ENCODE peak calls at places on chromosome 1, in four cellular contexts. One of them, this sample, is unnamed.

GRCh38 chr1:219528633-219529032 is 84.3 kb downstream of the ZC3H11B start:
- DNase-seq in GM19239: no peak
- DNase-seq in fibroblast of lung: no peak
- DNase-seq in stimulated activated CD8-positive, alpha-beta memory T cell treated with anti-CD3 and anti-CD28 coated beads, Interleukin-15, amount 100 ng/mL, for 48 hours: no peak
- DNase-seq in this sample: no peak

GRCh38 chr1:19765623-19766022 is 34.1 kb downstream of the TMCO4 start:
- DNase-seq in stimulated activated CD8-positive, alpha-beta memory T cell treated with anti-CD3 and anti-CD28 coated beads, Interleukin-15, amount 100 ng/mL, for 48 hours: peak; percentile 34
- DNase-seq in GM19239: no peak
- DNase-seq in fibroblast of lung: peak; percentile 78
- DNase-seq in this sample: no peak

GRCh38 chr1:162443906-162444305 is 32.0 kb upstream of the SH2D1B start:
- DNase-seq in GM19239: no peak
- DNase-seq in stimulated activated CD8-positive, alpha-beta memory T cell treated with anti-CD3 and anti-CD28 coated beads, Interleukin-15, amount 100 ng/mL, for 48 hours: no peak
- DNase-seq in fibroblast of lung: no peak
- DNase-seq in this sample: no peak

GRCh38 chr1:44423706-44424546 is 18.9 kb downstream of the RNF220 start:
- DNase-seq in fibroblast of lung: peak; percentile 51
- DNase-seq in GM19239: no peak
- DNase-seq in stimulated activated CD8-positive, alpha-beta memory T cell treated with anti-CD3 and anti-CD28 coated beads, Interleukin-15, amount 100 ng/mL, for 48 hours: no peak
- DNase-seq in this sample: no peak

GRCh38 chr1:94739521-94740061 is 80.6 kb upstream of the SLC44A3 start:
- DNase-seq in fibroblast of lung: peak; percentile 99
- DNase-seq in stimulated activated CD8-positive, alpha-beta memory T cell treated with anti-CD3 and anti-CD28 coated beads, Interleukin-15, amount 100 ng/mL, for 48 hours: no peak
- DNase-seq in GM19239: no peak
- DNase-seq in this sample: no peak

GRCh38 chr1:46580140-46580903 is 23.7 kb downstream of the MKNK1 start:
- DNase-seq in fibroblast of lung: no peak
- DNase-seq in stimulated activated CD8-positive, alpha-beta memory T cell treated with anti-CD3 and anti-CD28 coated beads, Interleukin-15, amount 100 ng/mL, for 48 hours: no peak
- DNase-seq in GM19239: no peak
- DNase-seq in this sample: no peak

GRCh38 chr1:114986286-114986685 is 43.3 kb upstream of the TSHB start:
- DNase-seq in GM19239: no peak
- DNase-seq in stimulated activated CD8-positive, alpha-beta memory T cell treated with anti-CD3 and anti-CD28 coated beads, Interleukin-15, amount 100 ng/mL, for 48 hours: no peak
- DNase-seq in fibroblast of lung: no peak
- DNase-seq in this sample: no peak

GRCh38 chr1:8182034-8182761 is 135.7 kb upstream of the SLC45A1 start:
- DNase-seq in fibroblast of lung: peak; percentile 80
- DNase-seq in stimulated activated CD8-positive, alpha-beta memory T cell treated with anti-CD3 and anti-CD28 coated beads, Interleukin-15, amount 100 ng/mL, for 48 hours: no peak
- DNase-seq in GM19239: no peak
- DNase-seq in this sample: no peak

GRCh38 chr1:107793896-107794440 is 171.0 kb downstream of the VAV3 start:
- DNase-seq in stimulated activated CD8-positive, alpha-beta memory T cell treated with anti-CD3 and anti-CD28 coated beads, Interleukin-15, amount 100 ng/mL, for 48 hours: no peak
- DNase-seq in GM19239: no peak
- DNase-seq in fibroblast of lung: no peak
- DNase-seq in this sample: no peak

GRCh38 chr1:110188116-110188618 is 21.9 kb upstream of the KCNC4 start:
- DNase-seq in GM19239: no peak
- DNase-seq in stimulated activated CD8-positive, alpha-beta memory T cell treated with anti-CD3 and anti-CD28 coated beads, Interleukin-15, amount 100 ng/mL, for 48 hours: no peak
- DNase-seq in fibroblast of lung: no peak
- DNase-seq in this sample: no peak

GRCh38 chr1:102472524-102472923 is 475.8 kb upstream of the OLFM3 start:
- DNase-seq in fibroblast of lung: no peak
- DNase-seq in GM19239: no peak
- DNase-seq in stimulated activated CD8-positive, alpha-beta memory T cell treated with anti-CD3 and anti-CD28 coated beads, Interleukin-15, amount 100 ng/mL, for 48 hours: no peak
- DNase-seq in this sample: no peak

GRCh38 chr1:62682531-62682930 is 5.7 kb downstream of the DOCK7 start:
- DNase-seq in stimulated activated CD8-positive, alpha-beta memory T cell treated with anti-CD3 and anti-CD28 coated beads, Interleukin-15, amount 100 ng/mL, for 48 hours: no peak
- DNase-seq in fibroblast of lung: no peak
- DNase-seq in GM19239: no peak
- DNase-seq in this sample: no peak

GRCh38 chr1:224784606-224785328 is 144.7 kb upstream of the DNAH14 start:
- DNase-seq in stimulated activated CD8-positive, alpha-beta memory T cell treated with anti-CD3 and anti-CD28 coated beads, Interleukin-15, amount 100 ng/mL, for 48 hours: no peak
- DNase-seq in GM19239: no peak
- DNase-seq in fibroblast of lung: peak; percentile 44
- DNase-seq in this sample: no peak

GRCh38 chr1:243568793-243569192 is 281.2 kb downstream of the AKT3 start:
- DNase-seq in GM19239: no peak
- DNase-seq in stimulated activated CD8-positive, alpha-beta memory T cell treated with anti-CD3 and anti-CD28 coated beads, Interleukin-15, amount 100 ng/mL, for 48 hours: no peak
- DNase-seq in fibroblast of lung: peak; percentile 81
- DNase-seq in this sample: no peak

GRCh38 chr1:154391086-154391770 is 13.9 kb upstream of the IL6R start:
- DNase-seq in stimulated activated CD8-positive, alpha-beta memory T cell treated with anti-CD3 and anti-CD28 coated beads, Interleukin-15, amount 100 ng/mL, for 48 hours: no peak
- DNase-seq in GM19239: no peak
- DNase-seq in fibroblast of lung: no peak
- DNase-seq in this sample: no peak

GRCh38 chr1:85330711-85331290 is 54.4 kb upstream of the BCL10 start:
- DNase-seq in stimulated activated CD8-positive, alpha-beta memory T cell treated with anti-CD3 and anti-CD28 coated beads, Interleukin-15, amount 100 ng/mL, for 48 hours: no peak
- DNase-seq in GM19239: no peak
- DNase-seq in fibroblast of lung: peak; percentile 94
- DNase-seq in this sample: no peak

GRCh38 chr1:241828576-241828975 is 19.4 kb upstream of the EXO1 start:
- DNase-seq in GM19239: no peak
- DNase-seq in fibroblast of lung: no peak
- DNase-seq in stimulated activated CD8-positive, alpha-beta memory T cell treated with anti-CD3 and anti-CD28 coated beads, Interleukin-15, amount 100 ng/mL, for 48 hours: no peak
- DNase-seq in this sample: no peak

GRCh38 chr1:197915797-197916686 is 1.1 kb upstream of the LHX9 start:
- DNase-seq in fibroblast of lung: peak; percentile 51
- DNase-seq in GM19239: no peak
- DNase-seq in stimulated activated CD8-positive, alpha-beta memory T cell treated with anti-CD3 and anti-CD28 coated beads, Interleukin-15, amount 100 ng/mL, for 48 hours: no peak
- DNase-seq in this sample: no peak

GRCh38 chr1:192476802-192477298 is 98.7 kb upstream of the RGS1 start:
- DNase-seq in fibroblast of lung: peak; percentile 90
- DNase-seq in GM19239: no peak
- DNase-seq in stimulated activated CD8-positive, alpha-beta memory T cell treated with anti-CD3 and anti-CD28 coated beads, Interleukin-15, amount 100 ng/mL, for 48 hours: peak; percentile 2
- DNase-seq in this sample: no peak

GRCh38 chr1:62905309-62905708 is 121.4 kb downstream of the ATG4C start:
- DNase-seq in GM19239: no peak
- DNase-seq in stimulated activated CD8-positive, alpha-beta memory T cell treated with anti-CD3 and anti-CD28 coated beads, Interleukin-15, amount 100 ng/mL, for 48 hours: no peak
- DNase-seq in fibroblast of lung: no peak
- DNase-seq in this sample: no peak

GRCh38 chr1:94156226-94156625 is 35.3 kb upstream of the ABCA4 start:
- DNase-seq in stimulated activated CD8-positive, alpha-beta memory T cell treated with anti-CD3 and anti-CD28 coated beads, Interleukin-15, amount 100 ng/mL, for 48 hours: no peak
- DNase-seq in fibroblast of lung: no peak
- DNase-seq in GM19239: no peak
- DNase-seq in this sample: no peak

GRCh38 chr1:88847618-88848017 is 43.7 kb downstream of the GTF2B start:
- DNase-seq in stimulated activated CD8-positive, alpha-beta memory T cell treated with anti-CD3 and anti-CD28 coated beads, Interleukin-15, amount 100 ng/mL, for 48 hours: no peak
- DNase-seq in GM19239: no peak
- DNase-seq in fibroblast of lung: no peak
- DNase-seq in this sample: peak; percentile 2

GRCh38 chr1:178465011-178465410 is 31.8 kb downstream of the CLEC20A start:
- DNase-seq in GM19239: no peak
- DNase-seq in stimulated activated CD8-positive, alpha-beta memory T cell treated with anti-CD3 and anti-CD28 coated beads, Interleukin-15, amount 100 ng/mL, for 48 hours: no peak
- DNase-seq in fibroblast of lung: peak; percentile 54
- DNase-seq in this sample: no peak

GRCh38 chr1:10901894-10902805 is 105.7 kb upstream of the CASZ1 start:
- DNase-seq in GM19239: no peak
- DNase-seq in fibroblast of lung: no peak
- DNase-seq in stimulated activated CD8-positive, alpha-beta memory T cell treated with anti-CD3 and anti-CD28 coated beads, Interleukin-15, amount 100 ng/mL, for 48 hours: no peak
- DNase-seq in this sample: no peak

GRCh38 chr1:115255154-115255553 is 82.9 kb downstream of the NGF start:
- DNase-seq in GM19239: no peak
- DNase-seq in fibroblast of lung: peak; percentile 36
- DNase-seq in stimulated activated CD8-positive, alpha-beta memory T cell treated with anti-CD3 and anti-CD28 coated beads, Interleukin-15, amount 100 ng/mL, for 48 hours: no peak
- DNase-seq in this sample: no peak

GRCh38 chr1:202568466-202569196 is 141.6 kb downstream of the SYT2 start:
- DNase-seq in stimulated activated CD8-positive, alpha-beta memory T cell treated with anti-CD3 and anti-CD28 coated beads, Interleukin-15, amount 100 ng/mL, for 48 hours: no peak
- DNase-seq in GM19239: no peak
- DNase-seq in fibroblast of lung: no peak
- DNase-seq in this sample: no peak

GRCh38 chr1:205326812-205327466 is 5.4 kb upstream of the NUAK2 start:
- DNase-seq in GM19239: no peak
- DNase-seq in stimulated activated CD8-positive, alpha-beta memory T cell treated with anti-CD3 and anti-CD28 coated beads, Interleukin-15, amount 100 ng/mL, for 48 hours: no peak
- DNase-seq in fibroblast of lung: no peak
- DNase-seq in this sample: no peak

GRCh38 chr1:63143482-63143881 is 178.9 kb upstream of the FOXD3 start:
- DNase-seq in fibroblast of lung: no peak
- DNase-seq in stimulated activated CD8-positive, alpha-beta memory T cell treated with anti-CD3 and anti-CD28 coated beads, Interleukin-15, amount 100 ng/mL, for 48 hours: no peak
- DNase-seq in GM19239: no peak
- DNase-seq in this sample: no peak

GRCh38 chr1:212611000-212611636 is 2.6 kb downstream of the ATF3 start:
- DNase-seq in stimulated activated CD8-positive, alpha-beta memory T cell treated with anti-CD3 and anti-CD28 coated beads, Interleukin-15, amount 100 ng/mL, for 48 hours: no peak
- DNase-seq in fibroblast of lung: no peak
- DNase-seq in GM19239: no peak
- DNase-seq in this sample: no peak

GRCh38 chr1:26626994-26627393 is 68.8 kb upstream of the ARID1A start:
- DNase-seq in fibroblast of lung: peak; percentile 29
- DNase-seq in GM19239: no peak
- DNase-seq in stimulated activated CD8-positive, alpha-beta memory T cell treated with anti-CD3 and anti-CD28 coated beads, Interleukin-15, amount 100 ng/mL, for 48 hours: no peak
- DNase-seq in this sample: no peak

GRCh38 chr1:41713557-41714327 is 205.0 kb downstream of the HIVEP3 start:
- DNase-seq in fibroblast of lung: peak; percentile 86
- DNase-seq in stimulated activated CD8-positive, alpha-beta memory T cell treated with anti-CD3 and anti-CD28 coated beads, Interleukin-15, amount 100 ng/mL, for 48 hours: no peak
- DNase-seq in GM19239: no peak
- DNase-seq in this sample: no peak

GRCh38 chr1:71986181-71986580 is 296.2 kb downstream of the NEGR1 start:
- DNase-seq in stimulated activated CD8-positive, alpha-beta memory T cell treated with anti-CD3 and anti-CD28 coated beads, Interleukin-15, amount 100 ng/mL, for 48 hours: no peak
- DNase-seq in fibroblast of lung: peak; percentile 3
- DNase-seq in GM19239: no peak
- DNase-seq in this sample: no peak

This sample was measured in iPS DF 6.9.